ENCODE peak calls at places on chromosomes 3 and 15, in six cellular contexts. G is activated effector memory CD4-positive, alpha-beta T cell treated with anti-CD3 and anti-CD28 coated beads, Interleukin-2, amount 50 U/mL, for 16 hours; E is LoVo; L is kidney; Q is A549; I is stomach. R is an unnamed sample.

GRCh38 chr3:14452676-14453367 is 50.4 kb downstream of the SLC6A6 start:
- DNase-seq in Q (peak; percentile 83), L (peak; percentile 97), G (no peak), E (peak; percentile 43), I (peak; percentile 94), R (no peak)

GRCh38 chr3:42780892-42781700 is 8.0 kb upstream of the CCDC13 start:
- DNase-seq in Q (peak; percentile 67), E (peak; percentile 49), I (no peak), G (no peak), L (no peak), R (peak; percentile 13)

GRCh38 chr15:67685716-67686115 is 139.6 kb upstream of the SKOR1 start:
- DNase-seq in E (no peak), Q (no peak), L (no peak), I (no peak), G (no peak), R (no peak)

GRCh38 chr15:82093774-82094211 is 48.0 kb upstream of the MEX3B start:
- DNase-seq in E (peak; percentile 15), L (no peak), I (no peak), G (peak; percentile 28), Q (peak; percentile 74), R (no peak)

GRCh38 chr3:127525373-127525772 is 65.2 kb downstream of the TPRA1 start:
- DNase-seq in I (no peak), Q (peak; percentile 78), E (peak; percentile 60), G (no peak), L (no peak), R (no peak)

GRCh38 chr3:94234177-94234788 is 171.4 kb downstream of the NSUN3 start:
- DNase-seq in I (no peak), E (peak; percentile 20), G (no peak), Q (peak; percentile 36), L (no peak), R (no peak)

GRCh38 chr3:37129871-37130270 is 44.5 kb downstream of the LRRFIP2 start:
- DNase-seq in L (no peak), G (no peak), E (no peak), I (no peak), Q (no peak), R (no peak)

GRCh38 chr15:60228096-60228495 is 169.7 kb downstream of the ANXA2 start:
- DNase-seq in I (no peak), G (no peak), L (no peak), E (peak; percentile 20), Q (no peak), R (no peak)

GRCh38 chr15:43505723-43506122 is 11.7 kb upstream of the MAP1A start:
- DNase-seq in L (no peak), E (no peak), G (no peak), Q (no peak), I (no peak), R (no peak)

GRCh38 chr3:100982710-100983109 is 10.5 kb downstream of the ABI3BP start:
- DNase-seq in I (no peak), E (no peak), L (no peak), Q (no peak), G (no peak), R (no peak)

GRCh38 chr15:70284438-70285214 is 186.9 kb upstream of the TLE3 start:
- DNase-seq in Q (no peak), I (peak; percentile 82), L (no peak), E (no peak), G (no peak), R (no peak)

GRCh38 chr3:32457971-32458471 is 44.6 kb downstream of the CMTM6 start:
- DNase-seq in Q (no peak), G (peak; percentile 83), L (no peak), I (no peak), E (no peak), R (peak; percentile 72)

R was measured in T-cell.